ENCODE peak calls at places on chromosomes 16 and 17, in five cellular contexts. R, J, M, A and H are unnamed samples.

GRCh38 chr16:61987474-61988012 is 48.7 kb downstream of the CDH8 start:
- DNase-seq in R (no peak), J (no peak), M (no peak), A (no peak), H (no peak)

GRCh38 chr16:90057738-90058173 is 19.4 kb downstream of the PRDM7 start:
- DNase-seq in R (no peak), J (peak; percentile 68), M (peak; percentile 16), A (no peak), H (no peak)

GRCh38 chr17:31787857-31788570 is 71.0 kb downstream of the COPRS start:
- DNase-seq in R (no peak), J (no peak), M (peak; percentile 54), A (no peak), H (no peak)

GRCh38 chr16:24685539-24686432 is 43.7 kb upstream of the TNRC6A start:
- DNase-seq in R (no peak), J (no peak), M (peak; percentile 56), A (peak; percentile 60), H (peak; percentile 48)

GRCh38 chr16:30602595-30603277 is 7.5 kb downstream of the ZNF689 start:
- DNase-seq in R (no peak), J (peak; percentile 34), M (no peak), A (no peak), H (no peak)

GRCh38 chr16:76488065-76488417 is 210.8 kb downstream of the CNTNAP4 start:
- DNase-seq in R (no peak), J (no peak), M (no peak), A (no peak), H (no peak)

GRCh38 chr17:44768505-44769142 is 9.8 kb downstream of the ADAM11 start:
- DNase-seq in R (no peak), J (no peak), M (no peak), A (no peak), H (no peak)

GRCh38 chr17:32010114-32010513 is 2.9 kb downstream of the LRRC37B start:
- DNase-seq in R (no peak), J (no peak), M (no peak), A (no peak), H (no peak)

GRCh38 chr17:17122781-17123483 is 80.7 kb downstream of the MPRIP start:
- DNase-seq in R (no peak), J (no peak), M (no peak), A (no peak), H (no peak)

GRCh38 chr17:68295086-68295485 is 3.8 kb downstream of the ARSG start:
- DNase-seq in R (no peak), J (no peak), M (no peak), A (no peak), H (no peak)

GRCh38 chr16:83899272-83899897 is 470 bp downstream of the MLYCD start:
- DNase-seq in R (peak; percentile 20), J (peak; percentile 24), M (peak; percentile 43), A (peak; percentile 76), H (peak; percentile 82)

GRCh38 chr17:5629133-5629532 is 44.8 kb upstream of the NLRP1 start:
- DNase-seq in R (no peak), J (no peak), M (no peak), A (no peak), H (no peak)

GRCh38 chr16:22052985-22053384 is 39.4 kb upstream of the VWA3A start:
- DNase-seq in R (no peak), J (no peak), M (no peak), A (no peak), H (no peak)

GRCh38 chr16:83994087-83994486 is 26.0 kb downstream of the NECAB2 start:
- DNase-seq in R (no peak), J (no peak), M (peak; percentile 19), A (no peak), H (no peak)

GRCh38 chr17:52170963-52171572 is 12.6 kb upstream of the CA10 start:
- DNase-seq in R (no peak), J (peak; percentile 37), M (peak; percentile 9), A (no peak), H (peak; percentile 60)

GRCh38 chr17:40730974-40731373 is 24.2 kb downstream of the KRT25 start:
- DNase-seq in R (no peak), J (no peak), M (no peak), A (no peak), H (no peak)

GRCh38 chr17:83186226-83186625 is 106.8 kb downstream of the METRNL start:
- DNase-seq in R (no peak), J (peak; percentile 30), M (no peak), A (peak; percentile 45), H (peak; percentile 32)

GRCh38 chr17:78735832-78736525 is 46.1 kb downstream of the CYTH1 start:
- DNase-seq in R (peak; percentile 33), J (no peak), M (peak; percentile 39), A (no peak), H (no peak)

GRCh38 chr17:36936455-36936934 is 780 bp upstream of the LHX1 start:
- DNase-seq in R (no peak), J (no peak), M (peak; percentile 52), A (peak; percentile 95), H (peak; percentile 90)

GRCh38 chr17:66549312-66549705 is 246.9 kb downstream of the PRKCA start:
- DNase-seq in R (no peak), J (no peak), M (no peak), A (no peak), H (no peak)

GRCh38 chr17:31492880-31493655 is 101.6 kb downstream of the RAB11FIP4 start:
- DNase-seq in R (no peak), J (no peak), M (no peak), A (no peak), H (no peak)

GRCh38 chr16:7025616-7026190 is 306.9 kb upstream of the RBFOX1 start:
- DNase-seq in R (peak; percentile 34), J (peak; percentile 69), M (peak; percentile 57), A (peak; percentile 94), H (peak; percentile 91)

GRCh38 chr16:48223490-48223889 is 20.6 kb upstream of the LONP2 start:
- DNase-seq in R (no peak), J (no peak), M (no peak), A (no peak), H (no peak)

GRCh38 chr17:45742251-45742650 is 41.9 kb upstream of the CRHR1 start:
- DNase-seq in R (no peak), J (no peak), M (no peak), A (no peak), H (no peak)

GRCh38 chr17:43822566-43823190 is 10.3 kb downstream of the MPP3 start:
- DNase-seq in R (no peak), J (no peak), M (no peak), A (no peak), H (no peak)

GRCh38 chr17:788551-788950 is 6.4 kb downstream of the MRM3 start:
- DNase-seq in R (no peak), J (no peak), M (no peak), A (no peak), H (no peak)

GRCh38 chr16:1496464-1496863 is 3.3 kb downstream of the TELO2 start:
- DNase-seq in R (no peak), J (no peak), M (no peak), A (no peak), H (no peak)

GRCh38 chr16:77763994-77764393 is 24.4 kb upstream of the VAT1L start:
- DNase-seq in R (no peak), J (no peak), M (no peak), A (no peak), H (no peak)

GRCh38 chr17:76683921-76684745 is 26.6 kb downstream of the MXRA7 start:
- DNase-seq in R (no peak), J (no peak), M (no peak), A (no peak), H (no peak)

GRCh38 chr16:66933776-66934137 is 445 bp downstream of the CIAO2B start:
- DNase-seq in R (peak; percentile 37), J (no peak), M (no peak), A (no peak), H (no peak)
- H3K27ac ChIP-seq in R (peak overlapping the region; percentile 53), J (peak overlapping the region; percentile 92), M (peak overlapping the region; percentile 48), A (no peak overlapping the region), H (no peak overlapping the region)

GRCh38 chr17:79920751-79921410 is 81.6 kb upstream of the CBX4 start:
- DNase-seq in R (peak; percentile 77), J (no peak), M (no peak), A (no peak), H (no peak)
- TF ChIP-seq EZH2 in R (no peak), J (no peak), M (no peak), A (no peak), H (no peak)

DNA sequence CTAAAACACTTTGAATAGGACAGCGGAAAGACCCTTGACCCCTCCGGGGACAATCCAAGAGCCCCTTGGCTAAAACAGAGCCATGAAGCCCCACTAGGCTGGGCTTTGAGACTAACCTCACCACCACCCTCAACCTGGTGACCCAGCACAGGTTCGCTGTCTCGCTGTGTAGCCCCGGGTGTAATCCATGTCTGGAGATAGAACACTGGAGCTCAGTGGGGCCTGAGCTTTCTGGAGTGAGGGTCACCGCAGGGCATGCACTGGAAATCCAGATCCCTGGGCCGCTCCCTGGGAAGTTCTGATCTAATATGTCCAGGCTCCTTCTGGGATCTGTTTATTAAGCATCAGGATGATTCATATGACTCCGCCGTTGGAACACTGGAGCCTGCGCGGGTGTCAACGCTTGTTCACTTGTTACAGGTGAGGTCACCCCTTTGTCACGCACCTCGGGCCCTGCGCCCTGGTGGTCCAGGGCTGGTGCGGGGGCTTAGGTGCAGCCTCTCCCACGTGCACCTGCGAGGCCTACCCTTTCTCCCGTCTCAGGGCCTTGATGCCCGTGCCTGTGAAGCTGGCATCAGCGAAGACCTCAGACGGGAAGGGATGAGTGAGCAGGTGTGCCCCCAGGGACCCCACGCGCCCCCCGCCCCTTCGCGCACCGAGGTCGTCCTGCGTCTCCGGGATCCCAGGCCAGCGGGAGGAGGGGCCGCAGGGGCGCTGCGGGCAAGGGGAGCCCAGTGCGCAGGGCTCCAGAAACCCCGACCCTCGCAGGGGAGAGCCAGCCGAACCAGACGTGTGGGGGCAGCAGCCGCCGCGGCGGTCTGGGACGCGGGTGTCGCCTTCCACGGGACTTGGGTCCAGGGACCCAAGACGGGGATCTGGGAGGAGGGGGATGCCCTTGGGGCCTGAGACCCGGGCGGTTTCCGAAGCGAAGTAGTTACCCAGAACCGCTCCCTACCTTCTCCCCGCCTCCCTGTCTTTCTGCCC is 224.1 kb upstream of the FOXF1 start:
- DNase-seq in R (no peak), J (no peak), M (no peak), A (no peak), H (peak; percentile 33)
- H3K4me3 ChIP-seq in R (no peak overlapping the region), J (no peak overlapping the region), M (no peak overlapping the region), A (peak overlapping the region; percentile 62), H (peak overlapping the region; percentile 48)

GRCh38 chr16:88764080-88764479 is 20.9 kb downstream of the PIEZO1 start:
- DNase-seq in R (no peak), J (no peak), M (no peak), A (no peak), H (no peak)

GRCh38 chr16:88766975-88767374 is 18.0 kb downstream of the PIEZO1 start:
- DNase-seq in R (no peak), J (no peak), M (no peak), A (no peak), H (no peak)

GRCh38 chr16:88762941-88763340 is 22.1 kb downstream of the PIEZO1 start:
- DNase-seq in R (no peak), J (no peak), M (peak; percentile 46), A (no peak), H (no peak)

GRCh38 chr16:88763502-88764053 is 21.4 kb downstream of the PIEZO1 start:
- DNase-seq in R (no peak), J (no peak), M (peak; percentile 95), A (peak; percentile 85), H (peak; percentile 93)

DNA sequence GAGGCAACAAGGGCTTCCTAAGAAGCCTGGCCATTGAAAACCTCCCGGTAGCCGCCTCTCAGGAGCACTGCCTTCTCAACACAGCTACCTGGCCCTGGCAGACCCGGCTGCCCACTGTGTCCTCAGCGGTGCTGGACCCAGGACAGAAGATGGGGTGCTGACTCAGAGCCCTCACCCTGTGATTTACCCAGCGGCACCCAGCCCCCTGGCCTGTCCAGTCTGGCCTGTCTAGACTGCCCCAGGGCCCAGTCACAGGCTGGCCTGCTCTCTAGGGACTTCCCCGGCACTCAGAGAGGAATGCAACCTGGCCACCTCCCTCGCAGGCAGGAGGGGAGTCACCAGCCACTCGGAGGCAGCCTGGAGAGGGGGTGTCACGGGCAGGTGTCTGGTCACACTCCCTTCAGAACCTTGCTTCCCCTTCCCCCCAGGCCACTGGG is 20.1 kb downstream of the PIEZO1 start:
- DNase-seq in R (no peak), J (no peak), M (peak; percentile 100), A (no peak), H (no peak)
- H3K27ac ChIP-seq in R (no peak overlapping the region), J (no peak overlapping the region), M (peak overlapping the region; percentile 63), A (peak overlapping the region; percentile 52), H (no peak overlapping the region)